ENCODE peak calls at places on chromosomes 5 and 9, in ten cellular contexts. S is IMR-90, C is ovary, T is A549, V is stomach, Z is thyroid gland, I is tibial nerve, K is HCT116, L is heart left ventricle, D is esophagus squamous epithelium. Q is an unnamed sample.
A peak's percentile ranks its signal among the peaks of the same experiment; 100 is the strongest.

GRCh38 chr5:109316631-109317030 is 93.1 kb downstream of the PJA2 start:
- DNase-seq in S (peak; percentile 61), C (no peak), T (no peak), V (no peak), Z (no peak), I (no peak), K (peak; percentile 2), L (no peak), D (no peak), Q (no peak)

GRCh38 chr5:125058185-125058826 is 311.9 kb upstream of the ZNF608 start:
- DNase-seq in S (peak; percentile 69), C (no peak), T (no peak), V (no peak), Z (no peak), I (no peak), K (no peak), L (no peak), D (no peak), Q (no peak)

GRCh38 chr5:66582499-66582898 is 13.7 kb upstream of the MAST4 start:
- DNase-seq in S (no peak), C (no peak), T (no peak), V (no peak), Z (no peak), I (no peak), K (no peak), L (no peak), D (no peak), Q (no peak)

GRCh38 chr5:999724-1000123 is 8.9 kb upstream of the NKD2 start:
- DNase-seq in S (no peak), C (peak; percentile 4), T (no peak), V (peak; percentile 7), Z (no peak), I (no peak), K (no peak), L (no peak), D (no peak), Q (no peak)

GRCh38 chr5:53944981-53945380 is 365.4 kb downstream of the ARL15 start:
- DNase-seq in S (peak; percentile 79), C (no peak), T (no peak), V (no peak), Z (no peak), I (no peak), K (no peak), L (no peak), D (no peak), Q (peak; percentile 2)

GRCh38 chr9:69961834-69962233 is 81.8 kb upstream of the MAMDC2 start:
- DNase-seq in S (no peak), C (no peak), T (no peak), V (no peak), Z (no peak), I (no peak), K (no peak), L (no peak), D (no peak), Q (no peak)

GRCh38 chr5:178429541-178430186 is 160.5 kb downstream of the COL23A1 start:
- DNase-seq in S (no peak), C (no peak), T (no peak), V (peak; percentile 58), Z (peak; percentile 91), I (no peak), K (no peak), L (no peak), D (no peak), Q (no peak)

GRCh38 chr9:130933114-130934046 is 5.7 kb downstream of the FIBCD1 start:
- DNase-seq in S (peak; percentile 84), C (no peak), T (no peak), V (no peak), Z (no peak), I (no peak), K (no peak), L (no peak), D (no peak), Q (peak; percentile 59)

GRCh38 chr5:80407735-80408474 is at the start of gene ZFYVE16:
- DNase-seq in S (peak; percentile 96), C (peak; percentile 99), T (peak; percentile 88), V (peak; percentile 99), Z (peak; percentile 99), I (peak; percentile 95), K (peak; percentile 91), L (peak; percentile 98), D (peak; percentile 81), Q (peak; percentile 96)

GRCh38 chr5:80411589-80412219 is 3.8 kb downstream of the ZFYVE16 start:
- DNase-seq in S (peak; percentile 7), C (no peak), T (no peak), V (no peak), Z (no peak), I (no peak), K (no peak), L (no peak), D (no peak), Q (no peak)

GRCh38 chr5:80408976-80409926 is 1.4 kb downstream of the ZFYVE16 start:
- DNase-seq in S (peak; percentile 19), C (no peak), T (no peak), V (no peak), Z (no peak), I (no peak), K (no peak), L (no peak), D (no peak), Q (no peak)

GRCh38 chr5:80408475-80408875 is 611 bp downstream of the ZFYVE16 start:
- DNase-seq in S (peak; percentile 38), C (peak; percentile 62), T (peak; percentile 67), V (peak; percentile 50), Z (peak; percentile 61), I (no peak), K (no peak), L (peak; percentile 70), D (no peak), Q (peak; percentile 81)

DNA sequence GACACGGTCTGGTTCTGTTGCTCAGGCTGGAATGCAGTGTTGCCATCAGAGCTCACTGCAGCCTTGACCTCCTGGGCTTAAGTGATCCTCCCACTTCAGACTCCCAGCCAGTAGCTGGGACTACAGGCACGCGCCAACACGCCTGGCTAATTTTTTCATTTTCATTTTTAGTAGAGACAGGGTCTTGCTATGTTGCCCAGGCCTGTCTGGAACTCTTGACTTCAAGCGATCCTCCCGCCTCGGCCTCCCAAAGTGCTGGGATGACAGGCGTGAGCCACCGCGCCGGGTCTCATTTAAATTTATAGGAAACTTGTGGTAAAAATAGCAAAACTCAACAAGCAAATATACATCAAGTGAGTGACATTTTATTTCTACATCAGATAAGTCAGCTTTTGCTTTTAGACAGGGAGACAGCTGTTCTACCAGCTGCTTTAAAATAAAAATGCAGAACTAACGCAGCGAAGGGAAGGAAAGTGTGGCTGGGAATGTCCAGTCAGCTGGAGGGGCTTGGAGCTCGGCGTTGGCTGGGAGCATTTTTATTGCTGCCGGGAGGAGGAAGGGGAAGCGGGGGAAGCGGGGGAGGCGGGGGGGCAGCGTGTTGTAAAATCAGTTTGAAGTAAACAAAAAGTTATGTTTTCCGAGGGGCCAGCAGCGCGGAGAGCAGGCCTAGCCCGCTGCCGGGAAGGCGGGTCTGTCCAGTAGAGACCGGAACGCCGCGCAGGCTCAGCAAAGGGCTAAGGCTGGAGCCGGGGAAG is 707 bp upstream of the ZFYVE16 start:
- DNase-seq in S (peak; percentile 1), C (peak; percentile 77), T (no peak), V (no peak), Z (peak; percentile 2), I (no peak), K (no peak), L (peak; percentile 17), D (no peak), Q (peak; percentile 78)
- TF ChIP-seq POLR2A in S (no peak), C (peak; percentile 41), T (no peak), V (no peak), Z (no peak), I (no peak), K (no peak), L (no peak), D (no peak), Q (no peak)

DNA sequence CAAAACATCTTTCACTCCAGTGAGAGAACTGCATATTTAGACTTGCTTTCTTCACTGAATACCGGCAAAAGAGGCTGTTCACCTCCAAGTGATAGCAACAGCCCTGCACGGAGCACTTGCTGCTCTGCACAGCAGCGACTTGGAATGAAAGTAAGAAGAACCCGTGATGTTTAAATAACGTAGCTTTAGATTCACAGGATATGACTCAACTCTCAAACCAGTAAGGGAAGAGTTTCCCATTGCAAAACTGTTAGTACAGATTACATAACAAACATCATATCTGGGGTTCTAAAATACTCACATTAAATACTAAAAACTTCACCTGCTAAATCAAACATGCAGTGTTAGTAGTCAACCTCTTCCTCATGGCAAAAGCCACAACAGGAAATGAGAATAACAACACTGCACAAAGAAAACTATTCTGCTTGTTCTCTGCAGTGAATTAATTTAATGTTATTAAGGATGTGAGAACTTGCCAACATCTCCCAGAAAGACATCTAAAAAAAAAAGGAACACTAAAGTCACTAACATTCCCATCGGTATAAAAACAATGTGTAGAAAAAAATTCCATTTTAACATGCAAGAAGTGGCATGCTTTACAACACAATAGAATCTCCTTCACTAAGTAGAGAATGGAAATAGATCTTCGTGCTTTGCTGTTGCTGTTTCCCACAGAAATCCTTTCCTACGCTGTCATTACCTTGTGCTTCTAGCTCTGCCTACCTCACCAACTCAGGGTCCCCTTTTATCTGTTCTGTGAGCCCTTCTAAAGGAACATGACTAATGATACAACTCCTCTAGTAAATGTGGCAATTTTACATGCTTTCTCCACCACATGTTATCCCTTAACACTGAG is 203.2 kb downstream of the MCTP1 start:
- DNase-seq in S (peak; percentile 89), C (no peak), T (peak; percentile 55), V (peak; percentile 59), Z (no peak), I (peak; percentile 26), K (no peak), L (peak; percentile 25), D (no peak), Q (peak; percentile 94)
- TF ChIP-seq POLR2A in S (peak; percentile 42), C (no peak), T (peak; percentile 32), V (no peak), Z (no peak), I (peak; percentile 53), K (no peak), L (no peak), D (no peak), Q (peak; percentile 99)

DNA sequence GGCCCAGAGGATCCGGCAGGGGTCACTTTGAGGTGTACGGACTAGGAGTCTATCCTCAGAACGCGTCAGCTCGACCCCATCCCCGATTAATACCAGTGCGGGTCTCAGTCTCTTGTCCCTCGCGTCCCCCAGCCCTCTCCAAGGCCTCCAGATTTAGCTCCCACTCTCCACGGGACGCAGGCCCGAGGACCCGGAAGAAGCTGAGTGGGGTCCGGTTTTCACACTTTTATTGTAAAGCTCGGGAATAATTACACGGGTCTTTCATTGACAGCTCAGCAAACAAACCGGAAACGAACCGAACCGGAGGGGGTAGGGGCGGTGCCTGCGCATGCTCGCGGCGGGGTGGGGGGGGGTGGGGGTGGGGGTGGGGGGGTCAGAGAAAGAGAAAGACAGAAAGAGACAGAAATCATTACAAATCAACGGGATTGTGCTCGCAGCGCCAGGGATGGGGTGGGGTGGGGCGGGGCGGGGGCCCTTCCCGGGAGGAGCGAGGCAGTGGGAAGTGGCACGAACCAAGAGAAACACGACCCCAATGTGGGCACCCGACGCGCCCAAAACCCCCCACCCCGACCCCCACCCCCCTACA is 27.9 kb downstream of the PCDH1 start:
- DNase-seq in S (peak; percentile 17), C (peak; percentile 46), T (peak; percentile 79), V (no peak), Z (peak; percentile 61), I (no peak), K (no peak), L (peak; percentile 54), D (peak; percentile 7), Q (no peak)
- TF ChIP-seq POLR2A in S (no peak), C (no peak), T (no peak), V (no peak), Z (no peak), I (no peak), K (no peak), L (no peak), D (no peak), Q (no peak)

DNA sequence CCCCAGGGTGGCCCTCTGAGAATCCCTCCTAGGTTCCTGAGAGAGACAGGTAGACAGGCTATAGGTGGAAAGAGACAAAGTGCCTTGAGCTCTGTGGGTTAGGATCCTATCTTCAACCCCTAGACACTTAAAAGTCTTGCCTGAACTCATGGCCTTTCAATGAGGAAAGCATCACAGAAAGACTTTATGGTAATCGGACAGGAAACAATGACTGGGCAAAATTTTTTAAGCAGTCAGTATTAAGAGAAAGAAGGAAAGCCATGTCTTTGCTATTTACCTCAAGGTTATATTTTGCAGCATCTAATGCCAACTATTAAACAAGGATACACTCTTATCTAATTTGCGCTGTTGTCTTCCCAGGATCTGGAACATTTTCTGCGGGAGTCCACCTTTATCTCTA is 93.2 kb downstream of the PCSK1 start:
- DNase-seq in S (no peak), C (no peak), T (no peak), V (no peak), Z (no peak), I (no peak), K (no peak), L (no peak), D (no peak), Q (no peak)
- TF ChIP-seq POLR2A in S (no peak), C (no peak), T (no peak), V (no peak), Z (no peak), I (no peak), K (no peak), L (no peak), D (no peak), Q (no peak)

Q was measured in NB4.